ENCODE peak calls at places on chromosome 16, in four cellular contexts. One of them, this sample, is unnamed.

GRCh38 chr16:23031508-23032098 is 117.6 kb downstream of the USP31 start:
- DNase-seq in H1: no peak
- DNase-seq in GM12878: no peak
- DNase-seq in HepG2: no peak
- DNase-seq in this sample: no peak

GRCh38 chr16:80915079-80915450 is 91.6 kb downstream of the CMC2 start:
- DNase-seq in H1: no peak
- DNase-seq in GM12878: no peak
- DNase-seq in HepG2: no peak
- DNase-seq in this sample: no peak

GRCh38 chr16:8936421-8936820 is 27.3 kb downstream of the USP7 start:
- DNase-seq in H1: no peak
- DNase-seq in GM12878: no peak
- DNase-seq in HepG2: peak
- DNase-seq in this sample: peak

GRCh38 chr16:63442246-63442645 is 1406.0 kb upstream of the CDH8 start:
- DNase-seq in HepG2: no peak
- DNase-seq in H1: no peak
- DNase-seq in GM12878: no peak
- DNase-seq in this sample: no peak

GRCh38 chr16:2008009-2008526 is 1.6 kb downstream of the ZNF598 start:
- DNase-seq in HepG2: no peak
- DNase-seq in H1: no peak
- DNase-seq in GM12878: no peak
- DNase-seq in this sample: no peak

GRCh38 chr16:17989255-17989654 is 347.3 kb downstream of the NPIPA8 start:
- DNase-seq in H1: no peak
- DNase-seq in GM12878: no peak
- DNase-seq in HepG2: no peak
- DNase-seq in this sample: no peak

GRCh38 chr16:54244061-54244886 is 42.3 kb downstream of the IRX3 start:
- DNase-seq in GM12878: no peak
- DNase-seq in H1: no peak
- DNase-seq in HepG2: peak
- DNase-seq in this sample: no peak

GRCh38 chr16:68128577-68129305 is 43.6 kb downstream of the NFATC3 start:
- DNase-seq in GM12878: no peak
- DNase-seq in H1: no peak
- DNase-seq in HepG2: peak
- DNase-seq in this sample: no peak

GRCh38 chr16:24758373-24758772 is 28.9 kb downstream of the TNRC6A start:
- DNase-seq in GM12878: no peak
- DNase-seq in H1: no peak
- DNase-seq in HepG2: no peak
- DNase-seq in this sample: no peak

GRCh38 chr16:24257965-24258364 is 1.8 kb downstream of the CACNG3 start:
- DNase-seq in H1: no peak
- DNase-seq in HepG2: no peak
- DNase-seq in GM12878: no peak
- DNase-seq in this sample: no peak

GRCh38 chr16:2919511-2920255 is 8.0 kb downstream of the FLYWCH1 start:
- DNase-seq in H1: peak
- DNase-seq in HepG2: peak
- DNase-seq in GM12878: no peak
- DNase-seq in this sample: peak

GRCh38 chr16:81429045-81429521 is 15.5 kb upstream of the CMIP start:
- DNase-seq in H1: no peak
- DNase-seq in GM12878: no peak
- DNase-seq in HepG2: peak
- DNase-seq in this sample: peak

GRCh38 chr16:47033176-47033575 is 59.7 kb upstream of the DNAJA2 start:
- DNase-seq in GM12878: no peak
- DNase-seq in H1: no peak
- DNase-seq in HepG2: no peak
- DNase-seq in this sample: no peak

GRCh38 chr16:13186813-13187212 is 285.4 kb downstream of the SHISA9 start:
- DNase-seq in GM12878: no peak
- DNase-seq in H1: no peak
- DNase-seq in HepG2: peak
- DNase-seq in this sample: no peak

GRCh38 chr16:17426451-17426850 is 44.3 kb downstream of the XYLT1 start:
- DNase-seq in H1: no peak
- DNase-seq in GM12878: no peak
- DNase-seq in HepG2: no peak
- DNase-seq in this sample: no peak

GRCh38 chr16:11114366-11115164 is 141.4 kb downstream of the SOCS1 start:
- DNase-seq in HepG2: no peak
- DNase-seq in H1: no peak
- DNase-seq in GM12878: no peak
- DNase-seq in this sample: no peak

GRCh38 chr16:10548404-10548803 is 32.0 kb downstream of the EMP2 start:
- DNase-seq in GM12878: no peak
- DNase-seq in HepG2: no peak
- DNase-seq in H1: no peak
- DNase-seq in this sample: no peak

GRCh38 chr16:77273-77806 is 685 bp upstream of the MPG start:
- DNase-seq in HepG2: peak
- DNase-seq in GM12878: no peak
- DNase-seq in H1: peak
- DNase-seq in this sample: peak
- TF ChIP-seq TCF12 in HepG2: no peak
- TF ChIP-seq TCF12 in GM12878: no peak
- TF ChIP-seq TCF12 in H1: no peak
- TF ChIP-seq TCF12 in this sample: no peak

DNA sequence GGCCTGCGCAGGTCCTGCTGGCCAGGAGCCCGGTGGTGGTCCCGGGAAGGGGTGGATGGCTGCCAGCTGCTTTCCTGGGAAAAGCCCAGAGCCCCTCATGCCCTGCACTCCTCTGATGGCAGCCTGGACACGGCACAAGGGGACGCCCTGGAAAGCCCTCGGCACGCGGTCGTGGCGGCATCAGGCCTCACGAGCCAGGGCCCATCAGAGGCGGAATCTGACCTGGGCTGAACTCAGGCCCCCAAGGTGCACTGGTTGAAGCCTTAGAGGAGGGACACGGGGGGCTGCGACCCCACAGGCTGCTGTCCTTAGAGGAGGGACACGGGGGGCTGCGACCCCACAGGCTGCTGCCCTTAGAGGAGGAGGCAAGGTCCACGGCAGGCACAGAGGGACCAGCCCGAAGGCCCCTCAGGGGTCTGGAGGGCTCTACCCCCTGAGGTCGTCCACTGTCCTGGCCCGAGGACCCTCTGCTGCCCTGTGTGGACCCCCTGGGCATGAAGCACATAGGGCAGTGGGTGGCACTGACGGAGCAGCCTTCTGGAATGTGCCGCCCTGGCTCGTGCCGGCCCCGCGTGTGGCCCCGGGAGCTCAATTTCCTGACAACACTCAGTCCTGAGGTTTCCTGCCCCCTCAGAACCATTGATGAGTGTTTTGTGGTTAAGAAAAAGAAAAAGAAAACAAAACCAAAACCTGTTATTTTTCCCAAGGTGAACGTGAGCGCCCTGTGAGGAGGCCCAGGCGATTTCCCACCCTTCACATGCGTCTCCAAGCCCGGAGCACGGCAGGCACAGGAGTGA is 22.2 kb downstream of the SOX8 start:
- DNase-seq in GM12878: no peak
- DNase-seq in HepG2: no peak
- DNase-seq in H1: no peak
- DNase-seq in this sample: no peak
- TF ChIP-seq TCF12 in GM12878: no peak
- TF ChIP-seq TCF12 in HepG2: no peak
- TF ChIP-seq TCF12 in H1: no peak
- TF ChIP-seq TCF12 in this sample: no peak

DNA sequence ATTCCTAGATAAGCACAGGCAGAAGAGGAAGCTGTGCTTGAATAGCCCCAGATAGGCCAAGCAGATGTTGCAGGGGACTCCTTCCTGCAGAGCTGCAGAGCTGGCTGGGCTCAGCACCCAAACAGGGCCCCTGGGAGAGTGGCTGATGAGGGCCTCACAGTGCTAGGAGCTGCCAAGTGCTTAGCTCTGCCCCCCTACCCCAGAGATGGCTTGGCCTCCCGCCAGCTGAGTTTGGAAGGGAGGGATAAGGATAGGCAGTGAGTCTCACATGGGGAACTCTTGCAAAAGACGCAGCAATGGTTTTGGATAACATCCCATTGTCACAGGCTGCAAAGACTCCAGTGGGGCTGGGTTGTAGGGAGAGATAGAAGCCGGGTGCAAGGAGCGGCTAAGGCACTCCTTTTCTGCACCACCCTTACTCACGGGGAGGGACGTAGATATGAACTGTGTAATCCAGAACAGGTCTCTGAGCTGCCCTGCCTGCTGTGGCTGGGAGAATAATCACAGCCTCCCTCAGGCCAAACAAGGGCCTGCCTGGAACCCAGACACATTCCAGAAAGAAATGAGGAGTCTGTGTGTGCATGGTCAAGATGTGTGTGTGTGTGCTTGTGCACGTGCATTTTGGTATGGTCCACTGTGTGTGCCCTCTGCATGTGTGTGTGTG is 52.9 kb upstream of the MAF start:
- DNase-seq in GM12878: no peak
- DNase-seq in H1: no peak
- DNase-seq in HepG2: no peak
- DNase-seq in this sample: peak
- TF ChIP-seq TCF12 in GM12878: no peak
- TF ChIP-seq TCF12 in H1: no peak
- TF ChIP-seq TCF12 in HepG2: no peak
- TF ChIP-seq TCF12 in this sample: no peak

GRCh38 chr16:57007530-57007929 is 18.2 kb downstream of the NLRC5 start:
- DNase-seq in GM12878: no peak
- DNase-seq in H1: no peak
- DNase-seq in HepG2: no peak
- DNase-seq in this sample: no peak
- TF ChIP-seq TCF12 in GM12878: no peak
- TF ChIP-seq TCF12 in H1: no peak
- TF ChIP-seq TCF12 in HepG2: no peak
- TF ChIP-seq TCF12 in this sample: no peak

DNA sequence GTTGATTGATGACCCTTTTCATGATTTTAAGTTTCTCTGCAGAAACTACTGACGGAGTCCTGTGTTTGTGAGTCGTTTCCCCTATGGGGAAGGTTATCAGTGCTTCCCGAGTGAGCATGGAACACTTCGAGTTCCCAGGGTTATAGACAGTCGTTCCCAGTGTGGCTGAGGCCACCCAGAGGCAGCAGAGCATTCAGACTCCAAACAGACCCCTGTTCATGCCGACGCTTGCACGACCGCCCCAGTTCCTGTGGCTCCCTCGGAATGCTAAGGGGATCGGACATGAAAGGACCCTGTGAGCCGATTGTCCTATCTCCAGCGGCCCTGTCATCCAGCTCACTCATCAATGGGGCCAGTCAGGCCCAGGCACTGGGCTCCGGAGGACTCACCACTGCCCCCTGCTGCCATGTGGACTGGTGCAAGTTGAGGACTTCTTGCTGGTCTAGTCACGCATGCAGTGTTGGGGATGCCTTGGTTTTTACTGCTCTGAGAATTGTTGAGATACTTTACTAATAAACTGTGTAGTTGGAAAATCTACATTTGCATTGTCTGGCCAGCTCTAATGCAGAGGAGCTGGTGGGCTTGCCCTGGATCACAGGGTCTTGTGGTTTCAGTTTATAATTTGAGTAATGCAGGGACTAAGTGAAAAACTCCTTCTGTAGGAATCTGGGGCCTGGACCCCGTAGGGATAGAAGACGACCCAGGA is 3.1 kb upstream of the RPL13 start:
- DNase-seq in H1: peak
- DNase-seq in HepG2: peak
- DNase-seq in GM12878: no peak
- DNase-seq in this sample: peak
- TF ChIP-seq TCF12 in H1: no peak
- TF ChIP-seq TCF12 in HepG2: no peak
- TF ChIP-seq TCF12 in GM12878: no peak
- TF ChIP-seq TCF12 in this sample: no peak

GRCh38 chr16:49416276-49416675 is 42.7 kb downstream of the C16orf78 start:
- DNase-seq in GM12878: no peak
- DNase-seq in HepG2: no peak
- DNase-seq in H1: no peak
- DNase-seq in this sample: no peak

GRCh38 chr16:49414651-49415050 is 41.0 kb downstream of the C16orf78 start:
- DNase-seq in H1: no peak
- DNase-seq in GM12878: no peak
- DNase-seq in HepG2: no peak
- DNase-seq in this sample: no peak

GRCh38 chr16:49415083-49415482 is 41.5 kb downstream of the C16orf78 start:
- DNase-seq in GM12878: no peak
- DNase-seq in H1: no peak
- DNase-seq in HepG2: peak
- DNase-seq in this sample: no peak

GRCh38 chr16:49419016-49419415 is 45.4 kb downstream of the C16orf78 start:
- DNase-seq in H1: no peak
- DNase-seq in HepG2: no peak
- DNase-seq in GM12878: no peak
- DNase-seq in this sample: no peak

GRCh38 chr16:49417354-49417753 is 43.8 kb downstream of the C16orf78 start:
- DNase-seq in GM12878: no peak
- DNase-seq in H1: no peak
- DNase-seq in HepG2: no peak
- DNase-seq in this sample: no peak
- TF ChIP-seq TCF12 in GM12878: no peak
- TF ChIP-seq TCF12 in H1: no peak
- TF ChIP-seq TCF12 in HepG2: no peak
- TF ChIP-seq TCF12 in this sample: no peak

DNA sequence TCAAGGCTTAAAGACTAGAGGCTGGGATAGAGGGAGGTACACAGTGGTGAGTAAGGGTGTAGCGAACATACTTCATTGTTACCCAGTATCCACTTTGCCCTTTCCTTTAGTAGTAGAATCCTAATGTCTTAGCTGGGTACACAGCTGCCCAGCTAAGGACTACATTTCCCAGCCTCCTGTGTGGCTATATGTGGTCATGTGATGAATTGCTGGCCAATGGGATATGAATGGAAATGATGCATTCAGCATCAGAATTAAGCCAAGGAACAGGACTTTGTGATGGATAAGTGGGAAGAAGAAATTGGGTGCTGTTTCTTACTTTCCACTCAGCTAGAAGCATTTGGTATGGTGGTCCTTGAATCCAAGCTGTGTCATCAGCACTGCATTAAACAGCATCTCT is 55.9 kb downstream of the FOXL1 start:
- DNase-seq in HepG2: no peak
- DNase-seq in H1: no peak
- DNase-seq in GM12878: no peak
- DNase-seq in this sample: no peak
- TF ChIP-seq TCF12 in HepG2: no peak
- TF ChIP-seq TCF12 in H1: no peak
- TF ChIP-seq TCF12 in GM12878: no peak
- TF ChIP-seq TCF12 in this sample: no peak

This sample was measured in SK-N-SH.